ENCODE peak calls at places on chromosomes 5 and 9, in seven cellular contexts. L is CD4-positive, alpha-beta memory T cell; W is PC-3; B is right cardiac atrium; P is upper lobe of left lung; R is CD8-positive, alpha-beta T cell; I is H1. Z is an unnamed sample. For H3K4me1 and H3K27me3, the result is how much of the 10 kb centered on the place peaks cover.

GRCh38 chr5:17455937-17456336 is 42.1 kb upstream of the TAF11L2 start:
- DNase-seq in B (no peak), I (no peak), P (no peak), W (no peak), R (no peak), L (no peak), Z (no peak)

GRCh38 chr5:15014809-15015208 is 143.2 kb upstream of the ANKH start:
- DNase-seq in W (no peak), P (no peak), B (no peak), R (no peak), L (no peak), I (no peak), Z (no peak)

GRCh38 chr5:126358525-126358924 is 64.7 kb upstream of the GRAMD2B start:
- DNase-seq in L (no peak), I (no peak), W (no peak), P (no peak), R (no peak), B (no peak), Z (no peak)

GRCh38 chr5:132215329-132215728 is 12.3 kb downstream of the P4HA2 start:
- DNase-seq in I (no peak), P (peak), W (peak), B (peak), R (no peak), L (no peak), Z (peak)

GRCh38 chr9:97853844-97854695 is 1.0 kb downstream of the FOXE1 start:
- DNase-seq in R (no peak), P (no peak), I (no peak), B (peak), L (peak), W (no peak), Z (no peak)

GRCh38 chr9:86994231-86994630 is 46.9 kb upstream of the GAS1 start:
- DNase-seq in R (no peak), W (no peak), I (no peak), P (no peak), L (no peak), B (no peak), Z (no peak)

GRCh38 chr9:37994639-37995347 is 74.2 kb downstream of the SHB start:
- DNase-seq in B (peak), W (no peak), L (no peak), I (no peak), R (no peak), P (peak), Z (peak)

GRCh38 chr5:82397741-82398320 is 119.7 kb upstream of the RPS23 start:
- DNase-seq in B (no peak), I (no peak), W (peak), P (no peak), L (no peak), R (no peak), Z (no peak)

GRCh38 chr5:155076379-155076778 is 62.8 kb downstream of the KIF4B start:
- DNase-seq in B (no peak), W (no peak), I (no peak), L (no peak), R (no peak), P (no peak), Z (no peak)

GRCh38 chr5:179337227-179338122 is 7.8 kb downstream of the ADAMTS2 start:
- DNase-seq in P (no peak), B (no peak), I (no peak), L (no peak), W (no peak), R (no peak), Z (no peak)

GRCh38 chr9:102273952-102274351 is 535.5 kb upstream of the GRIN3A start:
- DNase-seq in R (no peak), B (no peak), L (no peak), W (peak), P (no peak), I (no peak), Z (no peak)

GRCh38 chr9:122923947-122924346 is 7.4 kb downstream of the ZBTB26 start:
- DNase-seq in I (no peak), W (no peak), B (no peak), L (no peak), P (no peak), R (no peak), Z (no peak)

GRCh38 chr9:111525056-111525977 is at the start of gene ZNF483:
- DNase-seq in R (peak), L (peak), B (peak), I (peak), W (peak), P (peak), Z (peak)

GRCh38 chr9:72443855-72444254 is 77.6 kb upstream of the TMC1 start:
- DNase-seq in L (no peak), R (no peak), B (no peak), P (peak), W (peak), I (no peak), Z (no peak)

GRCh38 chr5:168159425-168159824 is 132.0 kb upstream of the WWC1 start:
- DNase-seq in R (no peak), B (peak), P (peak), I (no peak), L (no peak), W (no peak), Z (no peak)

GRCh38 chr5:171664489-171664888 is 121.1 kb upstream of the SMIM23 start:
- DNase-seq in R (no peak), P (no peak), B (no peak), L (no peak), W (no peak), I (no peak), Z (no peak)

GRCh38 chr5:66744040-66744439 is 147.8 kb downstream of the MAST4 start:
- DNase-seq in P (peak), W (no peak), I (no peak), B (peak), L (no peak), R (no peak), Z (no peak)

GRCh38 chr9:112174223-112174964 is 703 bp downstream of the SUSD1 start:
- DNase-seq in W (peak), I (no peak), L (peak), P (peak), R (peak), B (peak), Z (no peak)

DNA sequence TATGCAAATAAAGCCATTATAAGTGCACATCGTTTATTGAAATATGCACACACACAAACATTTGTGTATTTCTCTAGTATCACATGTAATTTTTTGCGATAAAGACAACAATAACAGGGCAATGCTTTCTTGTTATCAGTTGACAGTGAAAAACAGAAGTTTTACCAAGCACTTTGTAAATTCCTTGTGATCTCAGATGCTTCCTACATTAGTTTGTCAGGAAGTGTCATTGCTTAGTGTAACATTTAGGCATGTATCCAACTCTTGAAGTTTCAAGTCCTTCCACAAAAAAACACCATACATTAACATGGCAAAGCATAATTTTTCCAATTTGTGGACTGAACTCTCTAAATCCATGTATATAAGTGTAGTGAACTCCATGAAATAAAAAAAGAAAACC is 46.4 kb downstream of the MOCS2 start:
- DNase-seq in R (no peak), P (no peak), W (no peak), L (no peak), I (no peak), B (no peak), Z (no peak)
- H3K4me3 ChIP-seq in R (no peak), P (no peak), W (no peak), L (no peak), I (no peak), B (no peak), Z (no peak)

DNA sequence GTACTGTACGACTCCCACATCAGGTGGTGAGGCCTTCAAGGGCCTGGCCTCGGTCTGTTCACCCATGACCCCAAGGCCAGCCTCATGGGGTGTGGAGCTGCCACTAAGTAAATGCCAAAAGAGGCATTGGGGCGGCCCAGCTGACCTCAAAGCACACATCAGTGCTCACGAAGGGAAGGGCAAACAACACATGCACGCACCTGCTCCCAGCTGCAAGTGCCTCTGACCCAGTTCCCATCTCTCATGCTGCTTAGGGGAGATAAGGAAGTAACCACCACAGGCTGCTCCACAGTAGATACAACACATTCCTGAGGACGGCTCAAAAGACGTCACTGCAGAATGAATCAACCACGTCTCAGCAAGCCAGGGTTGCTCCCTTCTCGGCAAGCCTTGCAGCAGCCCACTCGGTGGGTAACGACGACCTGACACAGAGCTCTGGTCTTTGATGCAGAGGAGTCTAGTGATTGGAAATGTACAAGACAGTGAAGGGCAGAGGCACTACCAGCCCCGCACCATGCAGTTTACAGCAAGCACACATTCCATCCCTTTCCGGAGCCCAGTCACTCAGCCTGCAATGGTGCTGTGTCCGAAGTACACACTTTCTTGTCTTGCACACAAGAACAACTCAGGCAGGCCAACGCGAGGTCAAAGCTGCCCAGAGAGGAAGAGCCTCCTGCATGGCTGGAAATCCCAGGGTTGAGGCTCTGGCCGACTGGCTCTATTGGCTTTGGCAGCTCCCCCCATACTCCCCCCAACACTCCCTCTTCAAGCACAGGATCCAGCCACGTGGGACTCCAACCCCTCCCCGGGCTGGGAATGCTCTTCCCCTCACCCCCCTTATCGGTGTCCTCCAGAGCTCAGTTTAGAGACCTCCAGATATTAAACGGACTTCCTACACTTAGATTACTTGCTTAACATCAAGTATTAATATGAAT is 31.8 kb downstream of the FABP6 start:
- DNase-seq in B (peak), I (no peak), R (no peak), P (peak), L (no peak), W (peak), Z (no peak)
- H3K4me1 ChIP-seq in B (under half), I (under half), R (under half), P (under half), L (under half), W (under half), Z (under half)

DNA sequence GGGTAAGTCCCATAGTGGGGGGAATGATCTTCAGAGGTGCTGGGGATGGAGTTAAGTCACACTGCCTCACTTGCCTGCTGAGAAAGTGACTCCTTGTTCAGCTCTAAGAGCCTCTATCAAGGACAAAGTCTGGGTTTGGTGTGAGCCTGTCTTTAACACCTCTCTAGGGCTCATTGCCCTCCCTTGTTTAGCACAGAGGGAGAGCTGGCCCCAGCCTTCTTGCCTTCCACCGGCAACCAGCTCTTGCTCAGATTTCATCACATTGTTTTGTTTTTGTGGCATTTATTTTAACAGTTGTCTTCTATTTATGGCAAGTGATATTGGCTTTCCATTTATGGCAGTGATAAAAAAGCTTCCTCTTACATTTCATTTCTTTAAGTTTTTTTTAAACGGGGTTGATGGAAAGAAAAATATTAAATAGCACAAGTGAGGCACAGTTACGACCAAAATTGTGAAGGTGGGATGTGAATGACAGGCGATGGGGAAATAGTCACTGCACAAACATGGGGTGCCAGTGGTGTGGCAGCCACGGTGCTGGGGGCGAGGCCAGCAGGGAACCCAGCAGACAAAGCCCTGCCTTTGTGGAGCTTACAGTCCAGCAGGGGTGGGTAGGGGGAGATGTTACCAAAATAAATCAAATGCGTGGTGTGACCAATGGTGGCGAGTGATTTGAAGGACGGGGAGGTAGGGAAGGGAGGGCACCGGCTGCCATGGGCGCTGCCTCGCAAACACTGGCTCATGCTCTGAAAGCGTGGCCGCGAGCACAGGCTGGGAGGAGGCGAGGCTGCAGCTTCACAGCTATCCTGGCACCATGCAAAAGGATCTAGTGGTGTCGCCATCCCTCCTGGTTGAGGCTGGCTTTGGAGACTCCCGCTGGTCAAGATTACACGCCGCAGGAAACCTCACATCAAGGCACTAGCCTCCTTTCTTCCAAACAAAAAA is 21.2 kb upstream of the UNC5A start:
- DNase-seq in R (no peak), P (no peak), L (no peak), B (no peak), I (no peak), W (no peak), Z (no peak)
- H3K27me3 ChIP-seq in R (under half), P (under half), L (under half), B (under half), I (under half), W (under half), Z (under half)

DNA sequence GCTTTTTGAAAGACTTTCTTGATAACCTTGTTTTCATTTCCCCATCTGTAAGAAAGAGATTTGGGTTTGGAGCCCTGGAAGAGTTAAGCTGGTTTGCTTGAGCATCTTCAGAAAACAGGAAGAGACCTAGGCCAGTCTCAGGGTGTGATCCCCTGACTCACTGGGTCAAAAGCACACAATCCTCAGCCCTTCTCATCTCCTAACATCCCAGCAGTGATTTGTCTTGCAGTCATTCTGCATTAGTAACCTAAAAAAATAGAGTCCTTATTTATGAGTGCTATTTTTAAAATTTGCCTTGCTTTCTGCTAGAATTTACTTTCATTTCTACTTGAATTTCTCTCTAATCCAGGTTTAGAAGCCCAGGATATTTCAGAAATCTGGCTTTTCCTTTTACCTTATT is 16.4 kb upstream of the ARSB start:
- DNase-seq in L (no peak), B (no peak), P (no peak), W (no peak), R (no peak), I (no peak), Z (no peak)
- H3K4me3 ChIP-seq in L (no peak), B (no peak), P (no peak), W (no peak), R (no peak), I (no peak), Z (no peak)

Z was measured in tibial nerve.